ENCODE peak calls at places on chromosomes 2 and 18, in nine cellular contexts. K is AG04450, B is HL-60, R is SJSA1, L is body of pancreas, X is Caco-2, E is epithelial cell of esophagus, T is aorta, O is GM12864. I is an unnamed sample.

GRCh38 chr2:157725856-157726255 is 97.2 kb upstream of the ACVR1C start:
- DNase-seq in O (no peak), R (no peak), T (no peak), B (no peak), E (no peak), K (peak; percentile 38), L (no peak), X (no peak), I (no peak)

GRCh38 chr2:239465017-239466001 is 64.5 kb upstream of the HDAC4 start:
- DNase-seq in O (no peak), B (peak; percentile 92), K (no peak), L (peak; percentile 84), T (peak; percentile 93), R (peak; percentile 47), E (no peak), X (no peak), I (no peak)

GRCh38 chr2:157596992-157597681 is 31.5 kb downstream of the ACVR1C start:
- DNase-seq in L (peak; percentile 45), X (peak; percentile 8), E (peak; percentile 32), O (no peak), R (no peak), B (peak; percentile 9), K (no peak), T (peak; percentile 79), I (peak; percentile 20)

GRCh38 chr18:7924616-7925015 is 357.5 kb downstream of the PTPRM start:
- DNase-seq in E (no peak), L (no peak), T (no peak), X (no peak), B (no peak), R (no peak), O (no peak), K (no peak), I (no peak)

GRCh38 chr2:201358684-201359083 is 1.5 kb upstream of the FLACC1 start:
- DNase-seq in E (peak; percentile 70), T (no peak), B (no peak), X (no peak), R (peak; percentile 69), L (no peak), K (peak; percentile 71), O (no peak), I (peak; percentile 59)

GRCh38 chr2:144496660-144497598 is 23.0 kb downstream of the ZEB2 start:
- DNase-seq in R (no peak), T (no peak), E (no peak), O (no peak), L (no peak), B (no peak), X (no peak), K (no peak), I (no peak)

GRCh38 chr2:48270209-48270608 is 259.7 kb upstream of the STON1 start:
- DNase-seq in B (no peak), E (no peak), O (no peak), R (no peak), X (peak; percentile 68), L (no peak), K (no peak), T (no peak), I (no peak)

GRCh38 chr18:12376034-12376717 is 851 bp downstream of the AFG3L2 start:
- DNase-seq in O (no peak), B (peak; percentile 35), T (peak; percentile 67), L (peak; percentile 19), K (no peak), R (no peak), X (peak; percentile 45), E (peak; percentile 36), I (peak; percentile 16)

GRCh38 chr2:70010222-70011111 is 49.0 kb upstream of the ASPRV1 start:
- DNase-seq in B (no peak), L (peak; percentile 60), T (no peak), R (no peak), O (peak; percentile 16), X (peak; percentile 8), E (peak; percentile 62), K (no peak), I (no peak)

GRCh38 chr2:68730828-68731227 is 3.8 kb upstream of the ARHGAP25 start:
- DNase-seq in O (no peak), R (peak; percentile 87), K (no peak), L (no peak), B (no peak), E (peak; percentile 90), X (no peak), T (no peak), I (peak; percentile 10)

GRCh38 chr2:55049794-55050132 is 488 bp downstream of the RTN4 start:
- DNase-seq in T (no peak), E (no peak), B (no peak), L (no peak), O (no peak), R (no peak), K (no peak), X (no peak), I (no peak)
- H3K4me3 ChIP-seq in T (peak overlapping the region; percentile 95), E (peak overlapping the region; percentile 66), B (peak overlapping the region; percentile 69), L (peak overlapping the region; percentile 53), O (peak overlapping the region; percentile 91), R (peak overlapping the region; percentile 81), K (peak overlapping the region; percentile 100), X (peak overlapping the region; percentile 87), I (peak overlapping the region; percentile 96)

DNA sequence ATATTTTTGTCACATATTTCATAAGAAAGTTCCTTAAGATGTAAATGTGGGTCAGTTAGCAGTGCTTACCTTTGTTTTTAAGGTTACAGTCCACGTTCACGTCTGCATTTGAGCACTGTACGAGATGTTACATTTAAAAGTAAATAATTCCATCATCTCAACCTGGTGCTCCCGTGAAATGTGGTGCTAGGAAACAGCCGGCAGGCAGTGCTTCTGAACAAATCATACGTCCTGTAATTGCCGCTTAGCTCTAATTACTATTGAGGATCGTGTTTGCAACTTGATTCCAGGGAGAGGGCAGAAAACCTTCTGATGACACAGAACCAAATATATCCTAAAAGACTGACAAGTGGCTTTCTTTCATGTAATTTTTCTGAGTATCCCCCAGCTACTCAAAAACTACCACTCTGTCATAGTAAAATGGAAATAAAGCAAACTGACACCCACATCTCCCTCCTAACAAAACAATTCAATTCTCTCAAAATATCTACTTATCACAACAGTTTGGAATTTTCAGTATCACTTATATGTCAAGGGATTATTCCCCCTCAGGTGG is 297.8 kb upstream of the SESTD1 start:
- DNase-seq in O (no peak), K (no peak), L (peak; percentile 16), T (no peak), E (no peak), X (no peak), B (no peak), R (no peak), I (no peak)
- H3K4me3 ChIP-seq in O (no peak overlapping the region), K (no peak overlapping the region), L (no peak overlapping the region), T (no peak overlapping the region), E (no peak overlapping the region), X (no peak overlapping the region), B (no peak overlapping the region), R (no peak overlapping the region), I (no peak overlapping the region)

GRCh38 chr2:207225773-207226172 is 60.0 kb upstream of the KLF7 start:
- DNase-seq in X (no peak), E (no peak), R (no peak), L (no peak), K (no peak), B (no peak), T (no peak), O (no peak), I (no peak)

GRCh38 chr2:207226243-207226642 is 60.5 kb upstream of the KLF7 start:
- DNase-seq in B (no peak), K (no peak), L (no peak), X (no peak), O (no peak), R (no peak), T (no peak), E (peak; percentile 43), I (peak; percentile 49)

GRCh38 chr2:207226671-207227061 is 60.9 kb upstream of the KLF7 start:
- DNase-seq in R (no peak), O (no peak), X (no peak), T (no peak), E (no peak), B (no peak), K (no peak), L (no peak), I (no peak)

GRCh38 chr2:207227749-207228145 is 62.0 kb upstream of the KLF7 start:
- DNase-seq in T (no peak), K (no peak), L (no peak), B (no peak), X (no peak), O (no peak), E (no peak), R (no peak), I (no peak)

DNA sequence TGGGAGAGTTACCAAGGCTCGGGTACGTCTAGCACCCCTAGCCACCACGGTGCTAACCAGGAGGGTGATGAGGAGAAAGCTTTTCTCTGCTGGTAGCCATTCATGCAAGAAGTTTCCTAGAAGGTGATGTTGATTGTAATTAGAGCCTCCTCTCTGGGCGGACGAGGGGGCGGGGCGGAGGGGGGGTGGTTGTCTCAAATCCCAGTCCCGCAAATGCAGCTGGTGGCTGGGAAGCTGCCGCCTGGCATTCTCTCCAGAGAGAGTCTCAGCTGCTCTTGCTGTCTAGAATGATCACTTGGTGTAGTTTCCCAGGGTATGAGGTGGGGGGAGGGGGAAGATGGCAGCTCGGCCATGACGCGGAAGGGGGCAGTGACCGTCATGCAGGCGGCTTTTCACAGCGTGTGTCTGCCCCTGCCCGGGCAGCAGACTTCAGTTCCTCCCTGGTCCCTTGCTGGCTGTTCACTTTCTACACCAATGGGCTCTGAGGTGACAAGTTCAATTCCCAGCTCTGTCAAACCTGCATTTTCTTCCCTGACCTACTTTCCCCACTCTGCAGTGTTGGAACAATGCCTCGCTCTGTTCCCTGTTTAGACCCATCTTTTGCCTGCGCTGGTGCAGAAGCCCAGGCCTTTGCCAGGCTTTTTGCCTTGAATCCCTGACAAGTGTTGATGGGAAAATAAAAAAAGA is 61.5 kb upstream of the KLF7 start:
- DNase-seq in L (peak; percentile 7), B (no peak), E (no peak), O (no peak), T (no peak), R (no peak), K (no peak), X (no peak), I (peak; percentile 44)
- H3K4me3 ChIP-seq in L (no peak overlapping the region), B (no peak overlapping the region), E (no peak overlapping the region), O (no peak overlapping the region), T (no peak overlapping the region), R (no peak overlapping the region), K (no peak overlapping the region), X (no peak overlapping the region), I (no peak overlapping the region)

DNA sequence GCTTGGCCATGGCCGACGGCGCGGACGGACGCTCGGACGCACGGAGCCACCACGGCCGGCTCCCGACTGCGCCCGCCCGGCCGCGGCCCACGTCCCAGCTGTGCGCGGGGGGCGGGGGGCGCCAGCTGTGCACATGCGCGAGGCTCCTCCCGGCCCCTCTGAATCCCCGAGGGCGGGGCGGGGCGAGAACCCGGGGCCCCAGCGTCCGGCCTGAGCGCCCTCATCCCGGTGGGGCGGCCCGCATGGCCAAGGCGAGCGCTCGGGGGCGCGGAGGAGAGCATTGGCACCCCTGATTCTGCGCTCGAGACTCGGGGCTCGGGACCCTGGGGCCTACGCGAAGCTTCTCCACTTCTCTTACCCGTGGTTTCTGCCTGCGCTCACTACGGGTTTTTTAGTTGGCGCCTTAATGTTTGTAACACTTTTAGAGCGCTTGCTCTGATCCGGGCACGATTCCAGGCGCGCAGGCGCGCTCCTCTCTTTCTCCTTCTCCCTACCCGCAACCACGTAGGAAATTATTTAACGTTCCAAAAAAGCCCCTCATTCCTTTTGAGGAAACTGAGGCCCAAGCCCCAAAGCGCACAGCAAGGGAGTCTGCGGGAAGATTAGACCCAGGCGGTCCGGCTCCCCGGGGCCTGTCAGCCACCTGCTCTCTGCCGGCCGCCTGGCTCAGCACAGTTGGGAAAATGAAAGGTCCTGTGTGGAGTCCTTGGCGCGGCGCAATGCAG is at the start of gene PXDN:
- DNase-seq in L (no peak), O (no peak), T (peak; percentile 89), K (no peak), X (no peak), R (peak; percentile 76), E (peak; percentile 44), B (no peak), I (peak; percentile 73)
- H3K4me3 ChIP-seq in L (no peak within 1 kb of the TSS), O (no peak within 1 kb of the TSS), T (peak within 1 kb of the TSS; percentile 79), K (peak within 1 kb of the TSS; percentile 77), X (no peak within 1 kb of the TSS), R (peak within 1 kb of the TSS; percentile 95), E (peak within 1 kb of the TSS; percentile 59), B (no peak within 1 kb of the TSS), I (peak within 1 kb of the TSS; percentile 71)